ENCODE peak calls at places on chromosomes 13 and 19, in four cellular contexts. R, W, E and I are unnamed samples.

GRCh38 chr13:93108111-93108581 is 118.5 kb upstream of the GPC6 start:
- DNase-seq in E (no peak), R (no peak), W (no peak), I (no peak)

GRCh38 chr19:50741179-50741933 is 18.2 kb downstream of the CLEC11A start:
- DNase-seq in R (no peak), E (no peak), W (no peak), I (no peak)

GRCh38 chr13:113116871-113117271 is 5.7 kb upstream of the F10 start:
- DNase-seq in R (no peak), E (no peak), W (no peak), I (no peak)

GRCh38 chr13:85140192-85140591 is 659.0 kb downstream of the SLITRK6 start:
- DNase-seq in E (no peak), R (no peak), W (no peak), I (no peak)

GRCh38 chr19:11414544-11414943 is 4.6 kb downstream of the RGL3 start:
- DNase-seq in W (no peak), R (no peak), E (no peak), I (no peak)

GRCh38 chr19:1577929-1578618 is 9.9 kb upstream of the MEX3D start:
- DNase-seq in W (no peak), E (no peak), R (no peak), I (no peak)

GRCh38 chr19:14473915-14474578 is 1.1 kb downstream of the PTGER1 start:
- DNase-seq in E (no peak), W (peak; percentile 61), R (no peak), I (no peak)

GRCh38 chr19:43711751-43712355 is 4.0 kb upstream of the IRGC start:
- DNase-seq in E (no peak), R (no peak), W (no peak), I (no peak)

GRCh38 chr19:14370169-14370998 is 10.9 kb upstream of the ADGRE5 start:
- DNase-seq in R (no peak), E (no peak), W (no peak), I (no peak)

GRCh38 chr19:16460454-16460853 is 11.3 kb downstream of the EPS15L1 start:
- DNase-seq in W (no peak), E (no peak), R (no peak), I (no peak)
- H3K4me1 ChIP-seq in W (peaks cover 39% of the 10 kb centered on the region), E (peaks cover 30% of the 10 kb centered on the region), R (peaks cover 9% of the 10 kb centered on the region), I (peaks cover 90% of the 10 kb centered on the region)

GRCh38 chr19:40571005-40571318 is 5.7 kb upstream of the SHKBP1 start:
- DNase-seq in E (no peak), W (no peak), R (no peak), I (no peak)
- H3K27me3 ChIP-seq in E (no peaks in the 10 kb centered on the region), W (peaks cover 12% of the 10 kb centered on the region), R (no peaks in the 10 kb centered on the region), I (peaks cover 23% of the 10 kb centered on the region)

GRCh38 chr19:4009990-4010807 is 2.7 kb downstream of the PIAS4 start:
- DNase-seq in W (peak; percentile 56), R (no peak), E (no peak), I (peak; percentile 43)

GRCh38 chr19:4012092-4012974 is 4.8 kb downstream of the PIAS4 start:
- DNase-seq in E (no peak), R (no peak), W (no peak), I (no peak)

GRCh38 chr19:4007836-4008539 is 452 bp downstream of the PIAS4 start:
- DNase-seq in R (no peak), E (peak; percentile 61), W (peak; percentile 47), I (no peak)

GRCh38 chr19:4010808-4011110 is 3.2 kb downstream of the PIAS4 start:
- DNase-seq in E (no peak), R (no peak), W (no peak), I (no peak)

GRCh38 chr19:4007021-4007835 is at the start of gene PIAS4:
- DNase-seq in E (peak; percentile 97), W (peak; percentile 96), R (peak; percentile 94), I (peak; percentile 92)
- TF ChIP-seq POLR2A in E (peak; percentile 33), W (peak; percentile 71), R (peak; percentile 52), I (peak; percentile 70)

GRCh38 chr19:38845374-38846024 is 4.3 kb downstream of the HNRNPL start:
- DNase-seq in E (no peak), R (no peak), W (no peak), I (peak; percentile 71)
- H3K4me1 ChIP-seq in E (peaks cover 10% of the 10 kb centered on the region), R (peaks cover 18% of the 10 kb centered on the region), W (peaks cover 23% of the 10 kb centered on the region), I (peaks cover 70% of the 10 kb centered on the region)

DNA sequence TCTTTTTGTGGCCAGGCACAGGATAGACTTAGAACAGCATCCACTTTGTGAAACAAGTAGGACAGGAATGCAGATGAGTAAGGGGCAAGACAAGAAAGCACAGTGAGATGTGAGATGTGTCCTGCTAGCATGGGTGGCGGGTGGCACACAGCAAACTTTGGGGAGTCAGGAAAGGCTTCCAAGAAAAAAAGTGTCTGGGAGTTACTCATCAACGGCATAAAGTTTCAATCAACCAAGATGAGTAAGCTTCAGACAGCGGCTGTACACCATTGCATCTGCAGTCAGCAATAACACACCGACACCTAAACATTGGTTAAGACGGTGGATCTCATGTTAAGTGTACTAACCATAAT is 84.6 kb upstream of the IRS2 start:
- DNase-seq in W (no peak), R (no peak), E (no peak), I (no peak)
- H3K27me3 ChIP-seq in W (no peaks in the 10 kb centered on the region), R (no peaks in the 10 kb centered on the region), E (no peaks in the 10 kb centered on the region), I (no peaks in the 10 kb centered on the region)

GRCh38 chr13:28267495-28267894 is 129.2 kb downstream of the PAN3 start:
- DNase-seq in R (no peak), W (no peak), E (no peak), I (no peak)
- TF ChIP-seq POLR2A in R (no peak), W (no peak), E (no peak), I (no peak)

GRCh38 chr19:34666200-34666957 is 10.6 kb downstream of the SCGB2B2 start:
- DNase-seq in E (no peak), R (no peak), W (no peak), I (no peak)

GRCh38 chr19:34667349-34668076 is 9.4 kb downstream of the SCGB2B2 start:
- DNase-seq in W (peak; percentile 47), E (peak; percentile 39), R (no peak), I (no peak)

GRCh38 chr19:34666958-34667265 is 10.0 kb downstream of the SCGB2B2 start:
- DNase-seq in W (no peak), E (no peak), R (no peak), I (no peak)

GRCh38 chr19:34671972-34672371 is 5.0 kb downstream of the SCGB2B2 start:
- DNase-seq in R (no peak), W (no peak), E (no peak), I (no peak)

GRCh38 chr19:34669305-34669704 is 7.7 kb downstream of the SCGB2B2 start:
- DNase-seq in W (no peak), E (no peak), R (no peak), I (no peak)
- H3K4me1 ChIP-seq in W (peaks cover 11% of the 10 kb centered on the region), E (no peaks in the 10 kb centered on the region), R (no peaks in the 10 kb centered on the region), I (peaks cover 19% of the 10 kb centered on the region)

GRCh38 chr19:49194408-49194807 is 36.8 kb downstream of the TRPM4 start:
- DNase-seq in R (no peak), E (no peak), W (no peak), I (no peak)
- H3K27me3 ChIP-seq in R (no peaks in the 10 kb centered on the region), E (no peaks in the 10 kb centered on the region), W (no peaks in the 10 kb centered on the region), I (no peaks in the 10 kb centered on the region)